ENCODE peak calls at places on chromosomes 7 and 10, in eight cellular contexts. R, H, O, C, K, A, J and U are unnamed samples.

GRCh38 chr10:105243381-105243780 is 602.3 kb downstream of the SORCS3 start:
- DNase-seq in R (no peak), H (no peak), O (no peak), C (no peak), K (no peak), A (no peak), J (no peak), U (no peak)

GRCh38 chr7:13920053-13920697 is 69.3 kb downstream of the ETV1 start:
- DNase-seq in R (no peak), H (peak; percentile 63), O (peak; percentile 100), C (no peak), K (peak; percentile 99), A (no peak), J (peak; percentile 97), U (no peak)

GRCh38 chr7:99312316-99313203 is 13.1 kb upstream of the ARPC1A start:
- DNase-seq in R (peak; percentile 26), H (peak; percentile 76), O (peak; percentile 50), C (peak; percentile 71), K (no peak), A (peak; percentile 47), J (peak; percentile 74), U (peak; percentile 62)

GRCh38 chr7:23967949-23968599 is 258.1 kb downstream of the STK31 start:
- DNase-seq in R (peak; percentile 41), H (no peak), O (no peak), C (no peak), K (no peak), A (no peak), J (no peak), U (no peak)

GRCh38 chr7:455110-455928 is 64.3 kb downstream of the PDGFA start:
- DNase-seq in R (no peak), H (no peak), O (no peak), C (no peak), K (no peak), A (no peak), J (no peak), U (no peak)

GRCh38 chr7:74006032-74006431 is 21.9 kb upstream of the ELN start:
- DNase-seq in R (no peak), H (no peak), O (no peak), C (no peak), K (no peak), A (no peak), J (no peak), U (no peak)

GRCh38 chr10:131183546-131184045 is 127.9 kb downstream of the TCERG1L start:
- DNase-seq in R (no peak), H (no peak), O (no peak), C (no peak), K (no peak), A (no peak), J (no peak), U (no peak)

GRCh38 chr10:118047363-118047719 is 600 bp upstream of the RAB11FIP2 start:
- DNase-seq in R (peak; percentile 6), H (no peak), O (no peak), C (no peak), K (no peak), A (no peak), J (no peak), U (no peak)

GRCh38 chr10:132416566-132417248 is 19.7 kb downstream of the PWWP2B start:
- DNase-seq in R (no peak), H (no peak), O (no peak), C (no peak), K (no peak), A (no peak), J (no peak), U (no peak)

GRCh38 chr10:36671607-36672006 is 453.8 kb upstream of the ANKRD30A start:
- DNase-seq in R (no peak), H (no peak), O (no peak), C (no peak), K (peak; percentile 51), A (no peak), J (peak; percentile 68), U (no peak)

GRCh38 chr10:28587270-28587969 is 54.5 kb downstream of the WAC start:
- DNase-seq in R (no peak), H (no peak), O (no peak), C (no peak), K (no peak), A (no peak), J (peak; percentile 69), U (no peak)